ENCODE peak calls at places on chromosomes 7 and 10, in nine cellular contexts. H, G, Q, L, W, K, S, D and N are unnamed samples. For H3K36me3, the result is how much of the 10 kb centered on the place peaks cover.

GRCh38 chr10:91495402-91495801 is 85.3 kb downstream of the HECTD2 start:
- DNase-seq in W (no peak), S (no peak), K (no peak), G (peak), L (no peak), H (no peak), D (no peak), Q (no peak), N (no peak)

GRCh38 chr7:128989961-128990360 is 52.2 kb downstream of the IRF5 start:
- DNase-seq in K (no peak), L (peak), S (no peak), W (no peak), D (no peak), H (no peak), Q (no peak), G (no peak), N (no peak)

GRCh38 chr10:83372646-83373045 is 766.7 kb upstream of the GHITM start:
- DNase-seq in H (no peak), G (no peak), Q (no peak), K (no peak), S (no peak), D (no peak), L (peak), W (no peak), N (no peak)

GRCh38 chr10:31321396-31321941 is 2.5 kb downstream of the ZEB1 start:
- DNase-seq in Q (no peak), H (no peak), D (no peak), K (no peak), W (no peak), S (no peak), L (no peak), G (peak), N (no peak)

GRCh38 chr7:80997841-80998240 is 79.0 kb upstream of the SEMA3C start:
- DNase-seq in Q (no peak), S (no peak), K (no peak), W (no peak), D (no peak), L (no peak), H (no peak), G (no peak), N (no peak)

GRCh38 chr10:48667960-48668541 is 16.6 kb upstream of the WDFY4 start:
- DNase-seq in K (no peak), G (no peak), L (peak), D (no peak), W (no peak), S (no peak), Q (no peak), H (no peak), N (no peak)

GRCh38 chr10:94088926-94089381 is 95.2 kb downstream of the PLCE1 start:
- DNase-seq in D (no peak), L (no peak), Q (no peak), H (peak), W (no peak), G (peak), S (no peak), K (no peak), N (no peak)

GRCh38 chr7:20354825-20355466 is 24.2 kb downstream of the ITGB8 start:
- DNase-seq in W (no peak), Q (no peak), L (no peak), H (no peak), S (no peak), G (no peak), K (no peak), D (no peak), N (no peak)

GRCh38 chr7:152504367-152504766 is 68.6 kb upstream of the KMT2C start:
- DNase-seq in L (peak), Q (no peak), H (no peak), K (no peak), D (no peak), S (no peak), G (no peak), W (no peak), N (peak)

GRCh38 chr7:35787925-35788324 is 12.9 kb upstream of the SEPTIN7 start:
- DNase-seq in Q (no peak), S (no peak), D (no peak), L (peak), H (no peak), G (no peak), W (no peak), K (no peak), N (no peak)

GRCh38 chr10:83677795-83678194 is 461.5 kb upstream of the GHITM start:
- DNase-seq in S (no peak), H (no peak), Q (no peak), D (no peak), L (no peak), G (no peak), W (no peak), K (no peak), N (no peak)

GRCh38 chr10:61836888-61837747 is 64.4 kb upstream of the ARID5B start:
- DNase-seq in L (peak), G (peak), D (no peak), W (no peak), K (no peak), Q (no peak), S (peak), H (no peak), N (no peak)

GRCh38 chr10:71830726-71831125 is 20.3 kb downstream of the PSAP start:
- DNase-seq in L (peak), D (no peak), Q (no peak), H (no peak), G (no peak), K (no peak), W (no peak), S (no peak), N (no peak)

GRCh38 chr10:31421322-31421721 is 102.3 kb downstream of the ZEB1 start:
- DNase-seq in W (no peak), Q (no peak), D (no peak), K (no peak), G (no peak), S (no peak), L (no peak), H (no peak), N (no peak)

GRCh38 chr10:48307584-48307983 is 1.1 kb downstream of the MAPK8 start:
- DNase-seq in G (no peak), D (no peak), K (no peak), L (no peak), W (no peak), Q (no peak), S (no peak), H (no peak), N (no peak)

GRCh38 chr7:69739182-69739581 is 140.9 kb downstream of the AUTS2 start:
- DNase-seq in G (no peak), D (no peak), S (no peak), Q (no peak), H (no peak), K (no peak), W (no peak), L (peak), N (no peak)

GRCh38 chr7:143147070-143147469 is 15.2 kb downstream of the PIP start:
- DNase-seq in G (no peak), Q (no peak), S (no peak), K (no peak), W (no peak), L (peak), D (no peak), H (no peak), N (no peak)

GRCh38 chr10:127977368-127978009 is 70.6 kb downstream of the PTPRE start:
- DNase-seq in H (peak), S (no peak), K (no peak), Q (no peak), L (peak), W (peak), D (no peak), G (peak), N (no peak)

GRCh38 chr7:16655394-16655793 is 9.4 kb downstream of the BZW2 start:
- DNase-seq in S (no peak), H (no peak), D (no peak), L (no peak), Q (no peak), K (no peak), G (no peak), W (no peak), N (no peak)

GRCh38 chr10:1486841-1487240 is 250.5 kb downstream of the ADARB2 start:
- DNase-seq in G (no peak), D (no peak), H (no peak), L (no peak), Q (peak), S (no peak), K (no peak), W (no peak), N (no peak)

GRCh38 chr10:21516270-21517131 is 9.0 kb downstream of the SKIDA1 start:
- DNase-seq in H (peak), G (peak), L (peak), W (peak), D (peak), S (peak), Q (peak), K (peak), N (no peak)

GRCh38 chr10:29807407-29807806 is 172.6 kb upstream of the SVIL start:
- DNase-seq in L (peak), D (no peak), W (no peak), Q (no peak), K (no peak), S (no peak), G (peak), H (no peak), N (no peak)

GRCh38 chr10:95841711-95842498 is 65.9 kb upstream of the CC2D2B start:
- DNase-seq in G (peak), L (peak), Q (no peak), K (peak), D (no peak), W (no peak), H (no peak), S (peak), N (no peak)

GRCh38 chr10:125149278-125150047 is 10.9 kb downstream of the CTBP2 start:
- DNase-seq in Q (no peak), D (peak), H (peak), L (no peak), K (no peak), W (no peak), S (peak), G (peak), N (peak)

GRCh38 chr7:40720401-40720800 is 585.6 kb downstream of the SUGCT start:
- DNase-seq in D (no peak), L (no peak), Q (no peak), W (no peak), S (no peak), H (no peak), K (no peak), G (peak), N (no peak)

GRCh38 chr7:105388373-105389089 is at the start of gene SRPK2:
- DNase-seq in Q (peak), W (peak), D (peak), S (peak), G (peak), L (peak), K (peak), H (peak), N (peak)

GRCh38 chr7:51316666-51317581 is at the start of gene COBL:
- DNase-seq in K (peak), L (peak), D (peak), Q (peak), G (no peak), S (peak), W (peak), H (peak), N (no peak)

GRCh38 chr7:85074-85945 is 107.1 kb upstream of the FAM20C start:
- DNase-seq in G (peak), D (no peak), L (peak), W (no peak), S (no peak), Q (peak), K (no peak), H (no peak), N (peak)

GRCh38 chr7:37234928-37235327 is 213.7 kb downstream of the ELMO1 start:
- DNase-seq in S (no peak), L (peak), H (no peak), W (no peak), G (peak), Q (no peak), D (no peak), K (no peak), N (no peak)

GRCh38 chr7:29139191-29139590 is 7.1 kb downstream of the CPVL start:
- DNase-seq in S (no peak), K (no peak), D (no peak), G (no peak), W (no peak), Q (no peak), H (no peak), L (peak), N (no peak)

GRCh38 chr10:132359305-132360040 is 27.5 kb downstream of the LRRC27 start:
- DNase-seq in W (peak), L (peak), Q (peak), K (peak), H (no peak), G (no peak), S (no peak), D (peak), N (no peak)

GRCh38 chr10:104323085-104323484 is 15.2 kb downstream of the ITPRIP start:
- DNase-seq in H (no peak), G (no peak), L (no peak), K (no peak), S (no peak), Q (no peak), W (no peak), D (no peak), N (no peak)

GRCh38 chr7:157875230-157876179 is 538.7 kb downstream of the DNAJB6 start:
- DNase-seq in S (peak), L (no peak), W (no peak), G (no peak), K (peak), H (no peak), Q (no peak), D (no peak), N (no peak)

DNA sequence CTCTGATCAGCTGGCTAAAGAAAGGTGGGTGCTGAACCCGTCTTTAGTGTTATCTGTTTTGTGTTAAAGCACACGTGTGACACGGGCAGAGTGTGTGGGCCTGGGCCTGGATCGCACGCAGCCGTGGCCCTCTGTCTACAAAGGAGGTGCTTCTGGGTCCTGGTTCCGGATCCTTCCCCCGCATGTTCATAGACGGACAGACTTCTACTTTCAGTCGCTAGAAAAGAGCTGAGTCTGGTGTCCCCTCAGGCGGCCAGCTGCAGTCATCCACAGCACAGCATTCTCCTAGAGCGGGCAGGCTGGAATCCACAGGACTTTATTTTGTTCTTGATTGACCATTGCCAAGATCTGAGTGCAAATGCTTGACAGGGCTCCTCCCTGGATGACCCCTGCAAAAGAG is 134.4 kb downstream of the DLG5 start:
- DNase-seq in W (no peak), K (no peak), D (no peak), Q (no peak), G (no peak), H (no peak), L (no peak), S (no peak), N (no peak)
- H3K36me3 ChIP-seq in W (under half), K (half or more), D (under half), Q (half or more), G (under half), H (under half), L (half or more), S (under half), N (under half)

GRCh38 chr10:344582-345200 is 209.4 kb downstream of the ZMYND11 start:
- DNase-seq in H (no peak), S (no peak), Q (no peak), L (no peak), D (no peak), K (no peak), W (no peak), G (no peak), N (no peak)
- H3K36me3 ChIP-seq in H (under half), S (under half), Q (under half), L (under half), D (under half), K (under half), W (under half), G (under half), N (under half)

GRCh38 chr10:13627459-13628310 is 40.9 kb downstream of the PRPF18 start:
- DNase-seq in W (no peak), H (no peak), D (no peak), G (no peak), S (peak), Q (no peak), L (peak), K (no peak), N (no peak)
- H3K36me3 ChIP-seq in W (under half), H (under half), D (under half), G (under half), S (under half), Q (under half), L (under half), K (under half), N (under half)

DNA sequence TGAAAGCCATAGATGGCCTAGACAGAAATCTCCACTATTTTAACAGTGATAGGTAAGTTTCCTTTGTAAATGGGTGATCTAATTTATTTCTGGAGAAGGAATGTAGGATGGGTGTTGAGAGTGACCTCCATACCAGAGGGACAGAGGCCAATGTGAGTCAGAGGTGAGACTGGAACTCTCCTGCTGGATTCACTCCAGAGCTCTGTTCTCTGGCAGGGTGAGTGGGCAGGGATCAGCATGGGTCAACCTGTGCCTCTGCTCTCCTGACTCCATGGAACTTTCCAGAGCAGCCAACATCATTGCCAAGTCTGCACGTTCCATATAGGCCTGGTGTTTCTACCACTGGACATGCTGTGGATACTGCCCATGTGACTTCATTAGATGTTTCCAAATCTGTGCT is 11.4 kb downstream of the AKR1C3 start:
- DNase-seq in L (no peak), K (no peak), S (peak), D (no peak), W (no peak), H (no peak), Q (no peak), G (no peak), N (no peak)
- H3K36me3 ChIP-seq in L (under half), K (under half), S (under half), D (under half), W (under half), H (under half), Q (under half), G (under half), N (under half)

GRCh38 chr10:87058171-87058570 is 36.5 kb downstream of the GLUD1 start:
- DNase-seq in K (no peak), L (no peak), S (no peak), D (no peak), G (no peak), W (no peak), H (no peak), Q (no peak), N (no peak)
- H3K36me3 ChIP-seq in K (half or more), L (under half), S (under half), D (under half), G (under half), W (under half), H (under half), Q (half or more), N (under half)

GRCh38 chr7:7223250-7223649 is 40.9 kb downstream of the C1GALT1 start:
- DNase-seq in H (no peak), Q (no peak), S (no peak), W (no peak), D (no peak), L (no peak), G (no peak), K (no peak), N (no peak)

GRCh38 chr7:7231005-7231404 is 48.7 kb downstream of the C1GALT1 start:
- DNase-seq in W (no peak), D (no peak), Q (no peak), S (no peak), K (no peak), G (no peak), L (no peak), H (no peak), N (no peak)

GRCh38 chr7:7228967-7229366 is 46.6 kb downstream of the C1GALT1 start:
- DNase-seq in G (no peak), Q (no peak), S (no peak), D (no peak), L (no peak), K (no peak), W (no peak), H (no peak), N (no peak)

GRCh38 chr7:7228472-7228871 is 46.1 kb downstream of the C1GALT1 start:
- DNase-seq in K (no peak), H (no peak), Q (no peak), S (no peak), L (no peak), W (no peak), D (no peak), G (no peak), N (no peak)

GRCh38 chr7:7226407-7226806 is 44.1 kb downstream of the C1GALT1 start:
- DNase-seq in D (no peak), L (no peak), K (no peak), G (no peak), Q (no peak), W (no peak), S (no peak), H (no peak), N (no peak)
- H3K36me3 ChIP-seq in D (under half), L (under half), K (under half), G (under half), Q (under half), W (under half), S (under half), H (under half), N (under half)

DNA sequence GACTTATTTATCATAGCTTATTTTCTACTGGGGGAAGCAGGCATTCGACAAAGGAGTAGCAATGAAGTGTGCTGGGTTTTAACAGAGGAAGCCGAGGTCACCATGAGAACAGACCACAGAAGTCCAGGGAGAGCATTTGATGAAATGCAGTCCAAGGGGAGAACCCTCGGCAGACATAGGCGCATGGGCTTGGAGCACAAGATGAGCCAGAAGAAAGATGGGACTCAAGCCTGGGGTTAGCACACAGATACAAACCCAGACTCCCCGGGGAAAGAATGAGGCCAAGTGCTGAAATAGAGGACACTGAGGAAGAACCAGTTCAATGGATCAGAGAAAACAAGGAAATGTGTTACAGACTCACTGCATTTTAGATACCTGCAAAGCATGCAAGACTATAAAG is 209.5 kb downstream of the FAM107B start:
- DNase-seq in H (no peak), K (no peak), D (no peak), L (no peak), W (no peak), S (no peak), G (no peak), Q (no peak), N (no peak)
- H3K36me3 ChIP-seq in H (under half), K (under half), D (under half), L (under half), W (under half), S (under half), G (under half), Q (under half), N (under half)

DNA sequence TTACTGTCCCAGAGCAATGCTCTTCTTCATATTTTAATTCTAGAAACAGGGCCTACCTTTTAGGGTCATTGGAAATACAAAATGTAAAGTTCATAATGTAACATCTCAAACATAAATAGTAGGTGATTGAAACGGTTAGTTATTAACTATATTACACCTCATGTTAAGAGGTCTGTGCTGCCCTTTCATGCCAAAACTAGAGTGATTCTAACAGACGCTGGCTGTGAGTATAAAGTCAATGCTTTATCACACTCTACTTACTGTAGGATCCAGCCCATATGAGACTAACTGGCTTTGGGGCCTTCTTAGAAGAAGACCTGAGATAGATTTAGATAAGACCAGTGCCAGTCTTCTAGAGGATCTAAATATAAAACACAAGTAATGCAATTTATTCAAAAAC is 966.1 kb upstream of the SORCS1 start:
- DNase-seq in H (no peak), L (no peak), D (no peak), S (no peak), W (no peak), G (no peak), Q (no peak), K (no peak), N (no peak)
- H3K36me3 ChIP-seq in H (under half), L (under half), D (under half), S (under half), W (under half), G (under half), Q (under half), K (under half), N (under half)

DNA sequence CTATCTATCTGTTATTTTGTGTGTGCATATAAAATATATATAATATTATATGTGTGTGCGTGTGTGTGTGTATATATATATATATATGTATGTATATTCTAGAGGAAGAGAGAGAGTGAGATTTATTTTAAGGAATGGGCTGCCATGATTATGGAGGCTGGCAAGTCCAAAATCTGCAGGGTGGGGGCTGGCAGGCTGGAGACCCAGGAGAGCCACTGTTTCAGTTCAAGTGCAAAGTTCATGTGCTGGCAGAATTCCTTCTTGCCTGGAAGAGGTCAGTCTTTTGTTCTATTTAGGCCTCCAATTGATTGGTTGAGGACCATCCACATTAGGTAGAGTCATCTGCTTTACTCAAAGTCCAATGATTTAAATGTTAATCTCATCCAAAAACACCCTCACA is 42.3 kb upstream of the GARS1 start:
- DNase-seq in S (no peak), Q (no peak), K (no peak), G (no peak), W (no peak), D (no peak), L (no peak), H (no peak), N (no peak)
- H3K36me3 ChIP-seq in S (under half), Q (under half), K (under half), G (under half), W (under half), D (under half), L (under half), H (under half), N (under half)